ENCODE peak calls at places on chromosomes 11 and 22, in six cellular contexts. One of them, this sample, is unnamed.

GRCh38 chr11:87369888-87370287 is 332.2 kb downstream of the TMEM135 start:
- DNase-seq in stromal cell of bone marrow: no peak
- DNase-seq in fibroblast of villous mesenchyme: no peak
- DNase-seq in fibroblast of gingiva: no peak
- DNase-seq in stimulated activated CD4-positive, alpha-beta T cell treated with anti-CD3 and anti-CD28 coated beads, Interleukin-12 subunit alpha, Interleukin-12 subunit beta, amount 100 ng/mL, for 48 hours: no peak
- DNase-seq in GM13977: no peak
- DNase-seq in this sample: no peak

GRCh38 chr11:35622070-35622469 is 3.8 kb downstream of the FJX1 start:
- DNase-seq in stromal cell of bone marrow: no peak
- DNase-seq in fibroblast of villous mesenchyme: peak
- DNase-seq in fibroblast of gingiva: peak
- DNase-seq in stimulated activated CD4-positive, alpha-beta T cell treated with anti-CD3 and anti-CD28 coated beads, Interleukin-12 subunit alpha, Interleukin-12 subunit beta, amount 100 ng/mL, for 48 hours: no peak
- DNase-seq in GM13977: no peak
- DNase-seq in this sample: peak

GRCh38 chr11:94305146-94305545 is 766 bp downstream of the IZUMO1R start:
- DNase-seq in stromal cell of bone marrow: no peak
- DNase-seq in fibroblast of villous mesenchyme: peak
- DNase-seq in fibroblast of gingiva: no peak
- DNase-seq in stimulated activated CD4-positive, alpha-beta T cell treated with anti-CD3 and anti-CD28 coated beads, Interleukin-12 subunit alpha, Interleukin-12 subunit beta, amount 100 ng/mL, for 48 hours: no peak
- DNase-seq in GM13977: no peak
- DNase-seq in this sample: peak

GRCh38 chr11:70755410-70756158 is 357.3 kb downstream of the CTTN start:
- DNase-seq in stromal cell of bone marrow: peak
- DNase-seq in fibroblast of villous mesenchyme: peak
- DNase-seq in fibroblast of gingiva: peak
- DNase-seq in stimulated activated CD4-positive, alpha-beta T cell treated with anti-CD3 and anti-CD28 coated beads, Interleukin-12 subunit alpha, Interleukin-12 subunit beta, amount 100 ng/mL, for 48 hours: peak
- DNase-seq in GM13977: peak
- DNase-seq in this sample: peak

GRCh38 chr22:19691721-19692341 is 22.5 kb upstream of the SEPTIN5 start:
- DNase-seq in stromal cell of bone marrow: peak
- DNase-seq in fibroblast of villous mesenchyme: peak
- DNase-seq in fibroblast of gingiva: peak
- DNase-seq in stimulated activated CD4-positive, alpha-beta T cell treated with anti-CD3 and anti-CD28 coated beads, Interleukin-12 subunit alpha, Interleukin-12 subunit beta, amount 100 ng/mL, for 48 hours: no peak
- DNase-seq in GM13977: no peak
- DNase-seq in this sample: peak

GRCh38 chr22:22452211-22452610 is 56.3 kb downstream of the ZNF280B start:
- DNase-seq in stromal cell of bone marrow: no peak
- DNase-seq in fibroblast of villous mesenchyme: no peak
- DNase-seq in fibroblast of gingiva: no peak
- DNase-seq in stimulated activated CD4-positive, alpha-beta T cell treated with anti-CD3 and anti-CD28 coated beads, Interleukin-12 subunit alpha, Interleukin-12 subunit beta, amount 100 ng/mL, for 48 hours: no peak
- DNase-seq in GM13977: no peak
- DNase-seq in this sample: no peak

GRCh38 chr22:46081831-46082210 is 68.5 kb upstream of the PPARA start:
- DNase-seq in stromal cell of bone marrow: no peak
- DNase-seq in fibroblast of villous mesenchyme: peak
- DNase-seq in fibroblast of gingiva: no peak
- DNase-seq in stimulated activated CD4-positive, alpha-beta T cell treated with anti-CD3 and anti-CD28 coated beads, Interleukin-12 subunit alpha, Interleukin-12 subunit beta, amount 100 ng/mL, for 48 hours: no peak
- DNase-seq in GM13977: no peak
- DNase-seq in this sample: no peak

GRCh38 chr22:29002603-29003002 is 59.0 kb downstream of the C22orf31 start:
- DNase-seq in stromal cell of bone marrow: no peak
- DNase-seq in fibroblast of villous mesenchyme: no peak
- DNase-seq in fibroblast of gingiva: no peak
- DNase-seq in stimulated activated CD4-positive, alpha-beta T cell treated with anti-CD3 and anti-CD28 coated beads, Interleukin-12 subunit alpha, Interleukin-12 subunit beta, amount 100 ng/mL, for 48 hours: no peak
- DNase-seq in GM13977: no peak
- DNase-seq in this sample: no peak

GRCh38 chr22:40055143-40055926 is 60.6 kb downstream of the FAM83F start:
- DNase-seq in stromal cell of bone marrow: no peak
- DNase-seq in fibroblast of villous mesenchyme: no peak
- DNase-seq in fibroblast of gingiva: no peak
- DNase-seq in stimulated activated CD4-positive, alpha-beta T cell treated with anti-CD3 and anti-CD28 coated beads, Interleukin-12 subunit alpha, Interleukin-12 subunit beta, amount 100 ng/mL, for 48 hours: no peak
- DNase-seq in GM13977: peak
- DNase-seq in this sample: no peak